ENCODE peak calls at places on chromosomes 4 and X, in five cellular contexts. R, D, C, M and Z are unnamed samples.

GRCh38 chr4:147334478-147334877 is 146.4 kb upstream of the EDNRA start:
- DNase-seq in R (no peak), M (peak), D (no peak), C (no peak), Z (no peak)

GRCh38 chr4:108766058-108766457 is 3.2 kb upstream of the ETNPPL start:
- DNase-seq in M (no peak), D (no peak), C (no peak), R (no peak), Z (no peak)

GRCh38 chr4:189792819-189793618 is 147.7 kb upstream of the FRG1 start:
- DNase-seq in R (peak), C (peak), M (no peak), D (peak), Z (no peak)

GRCh38 chrX:14694631-14695030 is 165.3 kb downstream of the GLRA2 start:
- DNase-seq in M (no peak), R (no peak), C (peak), D (no peak), Z (no peak)

GRCh38 chr4:83535945-83536648 is at the start of gene GPAT3:
- DNase-seq in D (peak), M (peak), R (peak), C (peak), Z (no peak)

GRCh38 chr4:80594696-80595095 is 259.2 kb downstream of the CFAP299 start:
- DNase-seq in M (no peak), C (no peak), D (no peak), R (no peak), Z (no peak)

GRCh38 chr4:138301536-138301935 is 59.4 kb upstream of the SLC7A11 start:
- DNase-seq in C (no peak), D (no peak), R (no peak), M (no peak), Z (no peak)

GRCh38 chr4:76781698-76782595 is 116.0 kb downstream of the SOWAHB start:
- DNase-seq in C (peak), M (peak), D (no peak), R (no peak), Z (no peak)

GRCh38 chrX:5979338-5979737 is 249.3 kb downstream of the NLGN4X start:
- DNase-seq in C (peak), R (no peak), M (no peak), D (no peak), Z (no peak)

GRCh38 chr4:133151681-133152329 is 2.7 kb downstream of the PCDH10 start:
- DNase-seq in R (peak), D (peak), M (no peak), C (no peak), Z (peak)

GRCh38 chrX:65582450-65583082 is 48.0 kb upstream of the LAS1L start:
- DNase-seq in C (no peak), D (no peak), M (no peak), R (no peak), Z (no peak)

GRCh38 chr4:98508825-98509539 is 149.4 kb downstream of the TSPAN5 start:
- DNase-seq in D (no peak), C (no peak), R (no peak), M (no peak), Z (no peak)

GRCh38 chr4:107035711-107036601 is at the start of gene DKK2:
- DNase-seq in C (no peak), R (peak), M (no peak), D (peak), Z (no peak)

GRCh38 chr4:122764808-122765189 is 32.3 kb downstream of the BBS12 start:
- DNase-seq in M (no peak), D (no peak), C (peak), R (no peak), Z (no peak)

GRCh38 chrX:10052906-10053625 is 85.9 kb downstream of the CLDN34 start:
- DNase-seq in M (no peak), C (no peak), D (no peak), R (no peak), Z (no peak)

GRCh38 chrX:32126997-32127396 is 1055.2 kb upstream of the FTHL17 start:
- DNase-seq in D (no peak), C (no peak), R (no peak), M (no peak), Z (no peak)

GRCh38 chr4:14225683-14226207 is 598.2 kb upstream of the BOD1L1 start:
- DNase-seq in D (no peak), M (peak), C (no peak), R (no peak), Z (no peak)

GRCh38 chrX:69374569-69374968 is 129.6 kb upstream of the NALF2 start:
- DNase-seq in R (no peak), M (no peak), C (no peak), D (no peak), Z (no peak)

GRCh38 chrX:37685452-37686347 is at the start of gene XK:
- DNase-seq in M (no peak), R (peak), D (peak), C (peak), Z (no peak)

GRCh38 chr4:39406763-39407583 is at the start of gene KLB:
- DNase-seq in M (no peak), C (no peak), R (no peak), D (no peak), Z (no peak)

GRCh38 chr4:128635141-128635911 is 174.2 kb upstream of the JADE1 start:
- DNase-seq in D (no peak), R (no peak), M (peak), C (no peak), Z (no peak)

GRCh38 chr4:55251896-55252295 is 94.1 kb upstream of the SRD5A3 start:
- DNase-seq in C (no peak), D (no peak), R (no peak), M (no peak), Z (no peak)

GRCh38 chr4:175929932-175930331 is 117.9 kb upstream of the GPM6A start:
- DNase-seq in R (no peak), D (no peak), M (no peak), C (no peak), Z (no peak)

GRCh38 chrX:152993933-152994332 is at the start of gene PNMA5:
- DNase-seq in D (no peak), C (no peak), R (no peak), M (no peak), Z (no peak)

GRCh38 chr4:141132689-141133145 is 552 bp downstream of the RNF150 start:
- DNase-seq in C (no peak), M (no peak), R (peak), D (no peak), Z (no peak)

GRCh38 chr4:74546020-74546419 is 101.1 kb downstream of the AREG start:
- DNase-seq in R (no peak), C (peak), D (no peak), M (no peak), Z (no peak)

GRCh38 chr4:149754526-149754925 is 61.1 kb downstream of the IQCM start:
- DNase-seq in R (no peak), C (peak), D (no peak), M (no peak), Z (no peak)

GRCh38 chrX:2430265-2430825 is 70.4 kb downstream of the DHRSX start:
- DNase-seq in C (peak), M (no peak), D (no peak), R (no peak), Z (no peak)

GRCh38 chr4:159106636-159107035 is 3.8 kb downstream of the RAPGEF2 start:
- DNase-seq in R (no peak), C (no peak), D (no peak), M (no peak), Z (no peak)

GRCh38 chr4:98804403-98804802 is 124.5 kb downstream of the EIF4E start:
- DNase-seq in C (no peak), D (no peak), M (no peak), R (no peak), Z (no peak)

GRCh38 chr4:107689912-107690587 is 30.0 kb downstream of the PAPSS1 start:
- DNase-seq in C (peak), R (no peak), M (no peak), D (no peak), Z (no peak)

GRCh38 chrX:23907496-23908218 is at the start of the genes APOO and CXorf58:
- DNase-seq in D (peak), M (peak), C (peak), R (peak), Z (peak)

GRCh38 chr4:80092847-80093246 is 19.8 kb upstream of the ANTXR2 start:
- DNase-seq in D (no peak), R (no peak), C (no peak), M (no peak), Z (no peak)

GRCh38 chr4:22170353-22170752 is 221.8 kb upstream of the KCNIP4 start:
- DNase-seq in M (no peak), R (no peak), D (no peak), C (peak), Z (no peak)

GRCh38 chrX:8579602-8580001 is 115.0 kb downstream of the VCX3B start:
- DNase-seq in R (no peak), C (no peak), M (no peak), D (no peak), Z (no peak)

GRCh38 chr4:75800972-75801371 is 76.6 kb downstream of the USO1 start:
- DNase-seq in C (peak), M (no peak), R (no peak), D (no peak), Z (no peak)

GRCh38 chr4:41541697-41542096 is 3.7 kb downstream of the LIMCH1 start:
- DNase-seq in R (no peak), D (no peak), M (peak), C (no peak), Z (no peak)

GRCh38 chrX:135931644-135932487 is 38.4 kb downstream of the SAGE1 start:
- DNase-seq in R (peak), D (peak), M (peak), C (peak), Z (no peak)
- TF ChIP-seq CTCF in R (peak), D (peak), M (peak), C (peak), Z (peak)

DNA sequence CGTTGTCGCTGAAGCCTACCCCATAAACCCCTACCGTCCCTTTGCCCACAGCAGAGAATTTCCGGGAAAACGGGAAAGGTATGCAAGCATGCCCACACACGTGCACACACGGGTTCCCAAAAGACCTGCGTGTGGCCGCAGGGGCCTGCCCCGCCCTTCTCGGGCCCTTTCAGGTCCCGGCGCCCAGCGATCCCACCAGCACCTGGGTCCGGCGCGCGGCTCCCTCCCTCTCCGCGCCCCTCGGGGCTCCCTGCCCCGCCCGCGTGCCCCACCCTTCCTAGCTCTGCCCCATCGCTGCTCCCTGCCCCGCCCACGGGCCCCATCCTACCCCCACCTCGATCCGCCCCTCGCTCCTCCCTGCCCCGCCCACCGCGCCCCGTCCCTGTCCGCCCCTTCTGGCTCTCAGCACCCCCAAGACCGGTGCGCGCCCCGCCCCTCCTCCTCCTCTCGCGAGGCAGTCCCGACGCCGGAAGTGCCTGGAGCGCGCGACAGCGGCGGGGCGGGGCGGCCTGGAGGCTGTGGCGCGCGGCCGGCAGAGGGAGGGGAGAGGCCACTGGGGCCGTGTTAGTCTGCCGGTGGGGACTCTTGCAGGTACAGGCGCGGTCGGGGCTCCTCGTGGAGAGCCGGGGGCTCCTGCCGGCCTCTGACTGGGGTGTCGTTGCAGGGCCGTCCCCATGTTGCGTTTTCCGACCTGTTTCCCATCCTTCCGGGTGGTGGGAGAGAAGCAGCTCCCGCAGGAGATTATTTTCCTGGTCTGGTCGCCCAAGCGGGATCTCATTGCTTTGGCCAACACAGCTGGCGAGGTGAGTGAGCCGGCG is at the start of gene ANAPC4:
- DNase-seq in M (peak), D (peak), C (peak), R (peak), Z (peak)
- TF ChIP-seq CTCF in M (no peak), D (no peak), C (peak), R (no peak), Z (no peak)

DNA sequence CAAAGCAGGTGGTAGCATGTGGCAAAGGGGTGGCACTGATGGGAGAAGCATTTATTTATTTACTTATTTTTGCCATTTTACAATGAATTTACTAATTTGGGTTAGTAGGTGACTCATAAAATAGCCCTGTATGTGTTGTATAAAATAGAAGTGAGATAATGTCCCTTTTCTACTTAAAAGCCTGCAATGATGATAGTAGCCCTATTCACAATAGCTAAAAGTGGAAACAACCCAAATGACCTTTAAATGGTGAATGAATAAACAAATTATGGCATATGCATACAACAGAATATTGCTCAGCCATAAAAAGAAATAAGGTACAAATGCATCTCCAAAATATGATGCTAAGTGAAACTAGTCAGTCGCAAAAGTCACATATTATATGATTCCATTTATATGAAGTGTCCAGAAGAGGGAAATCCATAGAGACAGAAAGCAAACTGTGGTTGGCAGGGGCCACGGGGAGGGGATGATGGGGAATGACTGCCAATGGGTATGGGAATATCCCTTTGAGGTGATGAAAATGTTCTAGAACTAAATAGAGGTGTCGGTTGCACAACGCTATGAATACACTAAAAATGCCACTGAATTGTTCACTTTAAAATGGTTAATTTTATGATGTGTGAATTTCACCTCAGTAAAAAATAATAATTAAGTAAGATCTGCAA is 35.8 kb upstream of the FAM9C start:
- DNase-seq in R (no peak), C (no peak), M (no peak), D (no peak), Z (no peak)
- TF ChIP-seq CTCF in R (no peak), C (no peak), M (no peak), D (no peak), Z (no peak)

GRCh38 chrX:132940727-132941162 is 17.7 kb downstream of the HS6ST2 start:
- DNase-seq in C (no peak), R (no peak), D (no peak), M (no peak), Z (no peak)
- TF ChIP-seq CTCF in C (peak), R (peak), D (no peak), M (peak), Z (no peak)

DNA sequence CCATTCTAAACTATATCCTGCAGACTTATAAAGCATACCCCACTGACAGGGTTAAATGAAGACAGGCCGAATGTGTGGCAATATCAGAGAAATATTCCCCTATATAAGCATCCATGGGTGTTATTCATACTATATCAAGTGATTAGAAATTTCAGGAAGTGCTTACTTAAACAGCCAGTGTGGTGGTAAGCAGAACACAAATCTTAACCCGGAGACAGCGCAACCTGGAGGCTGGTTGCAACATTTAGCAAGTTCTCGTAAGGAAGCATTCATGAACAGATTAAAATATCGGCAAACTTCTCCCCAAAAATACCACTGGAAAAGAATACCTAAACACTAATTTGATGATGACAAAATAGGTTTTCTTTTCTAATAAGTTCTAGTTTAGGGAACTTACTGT is 261.2 kb downstream of the CBLL2 start:
- DNase-seq in C (no peak), R (no peak), M (no peak), D (no peak), Z (no peak)
- TF ChIP-seq CTCF in C (no peak), R (peak), M (peak), D (no peak), Z (no peak)

DNA sequence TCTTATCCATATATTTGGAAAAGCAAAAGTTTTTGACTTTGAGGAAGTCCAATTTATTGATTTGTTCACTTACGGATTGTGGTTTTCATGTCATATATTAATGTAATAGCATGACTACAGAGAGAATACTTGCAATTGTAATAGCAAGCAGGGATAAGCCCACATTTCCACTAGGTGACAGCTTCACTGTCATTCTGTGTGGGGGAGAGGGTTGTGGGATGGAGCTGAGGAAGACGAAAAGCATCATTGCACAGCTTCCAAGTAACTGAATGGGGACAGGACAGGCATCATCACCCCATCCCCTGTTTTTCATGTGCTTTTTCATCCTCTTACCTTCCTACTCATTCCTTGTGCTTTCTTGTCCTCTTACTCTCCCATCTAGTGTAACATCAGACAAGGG is 31.4 kb downstream of the BEX3 start:
- DNase-seq in R (no peak), M (no peak), C (no peak), D (no peak), Z (no peak)
- TF ChIP-seq CTCF in R (no peak), M (no peak), C (no peak), D (no peak), Z (no peak)

DNA sequence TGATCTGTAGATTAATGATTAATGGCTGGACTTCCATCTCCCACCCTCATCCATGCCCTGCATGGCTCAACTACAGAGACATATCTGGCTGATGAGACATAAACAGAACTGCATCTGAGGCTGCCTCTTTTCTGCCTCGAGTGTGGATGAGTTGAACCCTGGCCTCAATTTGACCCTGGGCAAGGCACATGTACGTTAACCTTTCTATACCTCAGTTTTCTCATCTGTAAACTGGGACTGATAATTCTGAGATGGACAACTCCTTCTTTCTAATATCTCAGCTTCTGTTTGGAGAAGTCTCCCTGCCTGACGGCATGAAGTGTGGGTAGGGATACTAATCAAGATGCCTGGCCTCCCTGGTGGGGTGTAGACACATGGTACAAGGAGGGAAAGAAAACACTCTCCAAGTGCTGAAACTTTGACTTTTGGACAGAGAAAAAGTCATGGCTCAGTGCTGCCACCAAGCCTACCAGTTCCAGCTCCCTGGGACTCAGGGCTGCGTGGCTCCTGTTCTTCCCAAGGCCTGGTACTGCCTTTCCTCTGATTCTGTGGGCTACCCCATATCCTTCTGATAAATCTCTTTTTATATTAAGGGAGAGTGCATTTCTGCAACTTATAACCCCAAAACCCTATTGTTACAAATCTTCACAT is 64.4 kb downstream of the HAUS3 start:
- DNase-seq in C (no peak), M (no peak), D (no peak), R (no peak), Z (no peak)
- TF ChIP-seq CTCF in C (peak), M (peak), D (no peak), R (no peak), Z (no peak)

GRCh38 chrX:119507206-119507605 is 39.0 kb downstream of the SLC25A5 start:
- DNase-seq in C (no peak), M (no peak), R (no peak), D (no peak), Z (no peak)

GRCh38 chrX:119516157-119516702 is 48.0 kb downstream of the SLC25A5 start:
- DNase-seq in C (peak), D (peak), M (no peak), R (peak), Z (peak)

GRCh38 chrX:119512145-119512800 is 44.0 kb downstream of the SLC25A5 start:
- DNase-seq in R (peak), M (no peak), D (peak), C (peak), Z (peak)
- TF ChIP-seq CTCF in R (peak), M (peak), D (no peak), C (peak), Z (peak)

DNA sequence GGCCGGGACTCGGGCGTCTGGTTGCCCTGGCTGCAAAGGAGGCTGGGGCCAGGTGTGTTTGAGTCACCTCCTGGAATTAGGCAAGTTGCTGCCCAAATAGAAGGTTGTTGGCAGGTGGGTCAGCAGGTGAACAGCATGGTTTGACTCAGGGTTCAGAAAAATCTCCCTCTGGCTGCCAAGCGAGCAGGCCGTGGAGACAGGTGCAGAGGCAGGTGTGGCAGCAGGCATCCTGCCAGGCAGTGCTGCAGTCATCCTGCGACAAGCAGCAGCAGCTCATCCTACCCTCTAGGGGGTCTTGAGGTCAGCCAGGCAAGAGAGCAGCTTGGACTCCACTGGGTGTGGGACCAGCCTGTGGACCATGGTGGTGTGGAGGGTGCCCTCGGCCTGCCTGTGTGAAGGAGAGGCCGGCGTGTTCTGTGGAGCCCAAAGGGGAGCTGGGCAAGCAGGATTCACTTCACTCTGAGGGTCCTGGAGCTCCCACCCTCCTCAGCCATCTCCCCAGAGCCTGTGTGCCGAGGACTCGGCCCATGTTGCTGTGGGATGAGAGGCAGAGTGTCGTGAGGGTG is 8.2 kb downstream of the MSANTD1 start:
- DNase-seq in R (no peak), D (no peak), C (peak), M (peak), Z (no peak)
- TF ChIP-seq CTCF in R (no peak), D (no peak), C (no peak), M (no peak), Z (no peak)

GRCh38 chr4:126592088-126592487 is 1040.7 kb upstream of the INTU start:
- DNase-seq in C (no peak), M (no peak), R (no peak), D (no peak), Z (no peak)
- TF ChIP-seq CTCF in C (peak), M (peak), R (peak), D (no peak), Z (no peak)